ENCODE peak calls at places on chromosome 21, in five cellular contexts. K is H7, S is SK-N-SH, F is right cardiac atrium, X is lower lobe of right lung. R is an unnamed sample.

GRCh38 chr21:33751120-33751519 is 108.8 kb downstream of the ITSN1 start:
- DNase-seq in K (no peak), S (no peak), F (no peak), X (no peak), R (no peak)

GRCh38 chr21:29034678-29035077 is 10.2 kb downstream of the USP16 start:
- DNase-seq in K (no peak), S (no peak), F (no peak), X (no peak), R (no peak)

GRCh38 chr21:27519357-27519756 is 552.5 kb upstream of the ADAMTS5 start:
- DNase-seq in K (no peak), S (no peak), F (no peak), X (no peak), R (no peak)

GRCh38 chr21:32653326-32653901 is 41.2 kb upstream of the CFAP298 start:
- DNase-seq in K (peak; percentile 69), S (peak; percentile 72), F (no peak), X (no peak), R (no peak)

GRCh38 chr21:44980562-44981489 is 41.0 kb downstream of the SLX9 start:
- DNase-seq in K (no peak), S (no peak), F (peak; percentile 56), X (no peak), R (no peak)

GRCh38 chr21:39900491-39900890 is 33.3 kb downstream of the PCP4 start:
- DNase-seq in K (no peak), S (no peak), F (no peak), X (no peak), R (no peak)

GRCh38 chr21:26977741-26978140 is 10.9 kb upstream of the ADAMTS5 start:
- DNase-seq in K (no peak), S (no peak), F (no peak), X (no peak), R (no peak)

GRCh38 chr21:16563795-16564194 is 834.0 kb downstream of the USP25 start:
- DNase-seq in K (peak; percentile 42), S (no peak), F (no peak), X (peak; percentile 51), R (no peak)

GRCh38 chr21:8993284-8993942 is 1528.0 kb upstream of the TPTE start:
- DNase-seq in K (no peak), S (no peak), F (no peak), X (no peak), R (no peak)

GRCh38 chr21:23162213-23162946 is 2164.2 kb downstream of the NCAM2 start:
- DNase-seq in K (no peak), S (no peak), F (no peak), X (no peak), R (no peak)

GRCh38 chr21:26832513-26832912 is 12.7 kb downstream of the ADAMTS1 start:
- DNase-seq in K (no peak), S (no peak), F (no peak), X (no peak), R (no peak)

GRCh38 chr21:43937051-43937832 is 72.2 kb downstream of the AGPAT3 start:
- DNase-seq in K (no peak), S (no peak), F (peak; percentile 36), X (no peak), R (no peak)

GRCh38 chr21:44517175-44517899 is 22.7 kb downstream of the KRTAP10-1 start:
- DNase-seq in K (peak; percentile 85), S (peak; percentile 98), F (no peak), X (peak; percentile 38), R (no peak)

GRCh38 chr21:44436958-44437357 is 18.4 kb upstream of the LRRC3 start:
- DNase-seq in K (peak; percentile 69), S (no peak), F (peak; percentile 31), X (peak; percentile 20), R (no peak)

GRCh38 chr21:34885636-34886553 is 163.2 kb downstream of the RUNX1 start:
- DNase-seq in K (peak; percentile 57), S (no peak), F (peak; percentile 48), X (no peak), R (no peak)

GRCh38 chr21:44901391-44902074 is 19.2 kb downstream of the ITGB2 start:
- DNase-seq in K (peak; percentile 37), S (no peak), F (peak; percentile 34), X (peak; percentile 39), R (no peak)

GRCh38 chr21:14713109-14713508 is 167.0 kb upstream of the SAMSN1 start:
- DNase-seq in K (no peak), S (no peak), F (no peak), X (no peak), R (no peak)

GRCh38 chr21:39001341-39001740 is 181.9 kb downstream of the PSMG1 start:
- DNase-seq in K (no peak), S (no peak), F (no peak), X (no peak), R (no peak)

GRCh38 chr21:17679002-17679600 is 66.4 kb upstream of the BTG3 start:
- DNase-seq in K (peak; percentile 38), S (peak; percentile 56), F (no peak), X (no peak), R (no peak)

DNA sequence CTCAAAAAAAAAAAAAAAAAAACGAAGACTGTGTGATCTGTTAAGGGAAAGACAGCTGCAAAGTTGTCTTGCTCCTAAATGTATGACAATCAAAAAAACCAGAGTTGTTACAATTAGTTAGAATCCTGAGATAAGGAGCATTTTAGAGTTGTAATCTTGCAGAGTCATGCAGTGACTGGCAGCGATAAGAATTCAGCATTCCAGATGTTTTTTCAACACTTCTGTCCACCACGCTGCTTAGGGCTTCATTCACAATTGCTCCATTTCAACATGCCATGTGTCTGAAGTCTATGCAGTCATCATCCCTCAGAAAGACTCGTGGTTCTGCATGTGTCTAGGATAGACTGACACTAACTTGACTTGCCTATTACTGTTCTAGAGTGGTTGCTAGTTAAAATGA is 102.4 kb upstream of the BACE2 start:
- DNase-seq in K (no peak), S (peak; percentile 25), F (no peak), X (no peak), R (no peak)
- H3K27me3 ChIP-seq in K (peaks cover 5% of the 10 kb centered on the region), S (no peaks in the 10 kb centered on the region), F (no peaks in the 10 kb centered on the region), X (peaks cover 35% of the 10 kb centered on the region), R (no peaks in the 10 kb centered on the region)

DNA sequence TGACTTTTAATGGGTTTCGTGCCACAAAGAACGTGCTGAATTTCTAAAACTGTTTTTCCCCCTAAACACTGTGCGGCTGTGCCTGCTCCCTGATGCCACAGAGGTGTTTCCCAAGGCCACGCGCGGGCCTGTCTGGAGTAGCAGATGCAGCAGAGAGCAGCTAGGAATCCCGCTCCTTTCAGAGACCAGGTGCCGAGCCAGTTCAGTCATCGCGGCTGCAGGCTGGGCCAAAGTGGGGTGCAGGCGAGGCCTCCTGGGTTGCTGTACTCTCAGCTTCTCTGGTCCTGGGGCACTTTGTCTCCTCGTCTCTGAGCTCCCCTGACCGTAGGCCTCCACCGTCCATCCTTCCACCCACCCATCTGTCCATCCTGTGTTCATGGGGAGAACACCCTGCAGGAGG is 17.4 kb upstream of the DIP2A start:
- DNase-seq in K (no peak), S (no peak), F (no peak), X (peak; percentile 31), R (no peak)
- H3K27me3 ChIP-seq in K (no peaks in the 10 kb centered on the region), S (no peaks in the 10 kb centered on the region), F (no peaks in the 10 kb centered on the region), X (no peaks in the 10 kb centered on the region), R (no peaks in the 10 kb centered on the region)

DNA sequence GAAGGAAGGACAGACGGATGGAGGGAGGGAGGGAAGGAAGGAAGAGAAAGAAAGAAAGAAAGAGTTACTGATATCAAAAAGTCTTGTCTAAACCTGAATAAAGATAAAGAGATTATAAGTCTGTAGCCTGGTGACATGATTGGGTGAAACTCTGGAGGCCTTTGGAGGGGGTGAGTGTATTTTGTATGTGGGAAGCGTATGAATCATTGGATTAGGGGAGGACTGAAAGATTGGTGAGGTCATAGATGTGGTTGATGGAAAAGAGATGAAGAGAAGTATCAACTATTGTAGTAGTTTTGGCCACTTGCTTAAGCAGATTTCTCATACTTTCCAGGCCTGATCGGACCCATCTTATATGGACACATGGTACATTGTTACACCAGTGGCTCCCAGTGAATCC is 11.5 kb upstream of the KCNJ6 start:
- DNase-seq in K (no peak), S (no peak), F (no peak), X (no peak), R (no peak)
- H3K27me3 ChIP-seq in K (no peaks in the 10 kb centered on the region), S (no peaks in the 10 kb centered on the region), F (no peaks in the 10 kb centered on the region), X (no peaks in the 10 kb centered on the region), R (no peaks in the 10 kb centered on the region)

GRCh38 chr21:42654179-42654912 is 925 bp downstream of the PDE9A start:
- DNase-seq in K (peak; percentile 89), S (peak; percentile 79), F (no peak), X (peak; percentile 49), R (no peak)
- H3K27me3 ChIP-seq in K (no peaks in the 10 kb centered on the region), S (peaks cover 35% of the 10 kb centered on the region), F (no peaks in the 10 kb centered on the region), X (peaks cover 13% of the 10 kb centered on the region), R (peaks cover 7% of the 10 kb centered on the region)

DNA sequence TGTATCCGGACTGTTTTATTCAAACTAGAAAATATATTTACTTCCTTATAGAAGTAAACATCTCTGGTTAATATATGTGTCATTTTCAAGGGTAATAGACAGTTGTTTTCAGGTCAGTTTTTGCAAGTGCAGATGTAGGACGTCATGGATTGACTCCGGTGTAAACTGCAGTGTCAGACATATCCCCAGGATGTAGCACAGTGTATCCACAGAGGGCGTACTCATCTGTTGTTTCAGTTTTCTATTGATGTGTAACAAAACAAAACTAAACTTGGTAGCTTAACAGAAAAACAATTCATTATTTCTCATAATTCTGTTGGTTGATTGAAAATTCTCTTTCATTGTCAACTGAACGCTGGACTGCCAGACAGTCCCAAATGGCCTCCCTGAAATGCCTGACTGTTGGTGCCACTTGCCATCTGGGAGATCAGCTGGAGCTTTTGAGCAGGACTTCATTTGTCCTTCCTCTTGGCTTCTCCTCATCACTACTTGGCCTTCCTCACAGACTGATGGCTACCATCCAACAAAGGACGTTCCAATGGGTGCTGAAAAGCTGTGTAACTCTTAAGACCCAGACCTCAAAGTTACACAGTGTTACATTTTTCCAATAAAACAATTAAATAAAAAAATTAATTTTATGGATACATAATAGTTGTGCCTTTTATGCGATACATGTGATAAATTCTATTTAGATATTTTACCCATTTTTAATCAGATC is 181.6 kb downstream of the NCAM2 start:
- DNase-seq in K (no peak), S (no peak), F (peak; percentile 29), X (no peak), R (no peak)
- H3K27me3 ChIP-seq in K (no peaks in the 10 kb centered on the region), S (no peaks in the 10 kb centered on the region), F (no peaks in the 10 kb centered on the region), X (no peaks in the 10 kb centered on the region), R (no peaks in the 10 kb centered on the region)